ENCODE peak calls at places on chromosomes 7 and 10, in eight cellular contexts. F is thoracic aorta; E is astrocyte; G is body of pancreas; X is caudate nucleus; R is upper lobe of right lung; A is RWPE1; T is CD8-positive, alpha-beta T cell. J is an unnamed sample.
A peak's percentile ranks its signal among the peaks of the same experiment; 100 is the strongest.

GRCh38 chr10:57338823-57339558 is 928.7 kb downstream of the IPMK start:
- DNase-seq in F (no peak), E (peak; percentile 16), G (peak; percentile 31), X (no peak), R (no peak), A (peak; percentile 28), T (no peak), J (no peak)

GRCh38 chr7:84207025-84207424 is 12.4 kb upstream of the SEMA3A start:
- DNase-seq in F (no peak), E (no peak), G (no peak), X (no peak), R (no peak), A (no peak), T (no peak), J (no peak)

GRCh38 chr10:74900297-74900696 is 73.9 kb downstream of the KAT6B start:
- DNase-seq in F (no peak), E (no peak), G (no peak), X (no peak), R (no peak), A (no peak), T (no peak), J (no peak)

GRCh38 chr7:115679976-115680375 is 350.6 kb downstream of the TFEC start:
- DNase-seq in F (no peak), E (peak; percentile 25), G (peak; percentile 52), X (no peak), R (no peak), A (peak; percentile 11), T (no peak), J (no peak)

GRCh38 chr10:94358480-94358879 is 4.3 kb downstream of the NOC3L start:
- DNase-seq in F (no peak), E (peak; percentile 96), G (no peak), X (no peak), R (no peak), A (peak; percentile 81), T (no peak), J (no peak)

GRCh38 chr10:110918633-110919348 is at the start of gene BBIP1:
- DNase-seq in F (peak; percentile 98), E (peak; percentile 100), G (no peak), X (peak; percentile 36), R (no peak), A (peak; percentile 97), T (no peak), J (no peak)

GRCh38 chr7:8037151-8037550 is 68.6 kb downstream of the GLCCI1 start:
- DNase-seq in F (no peak), E (peak; percentile 9), G (no peak), X (no peak), R (no peak), A (no peak), T (no peak), J (no peak)

GRCh38 chr7:68406480-68406879 is 1191.8 kb upstream of the AUTS2 start:
- DNase-seq in F (no peak), E (no peak), G (no peak), X (no peak), R (no peak), A (no peak), T (no peak), J (no peak)

GRCh38 chr7:127239814-127240213 is 12.9 kb downstream of the GRM8 start:
- DNase-seq in F (no peak), E (no peak), G (no peak), X (no peak), R (no peak), A (no peak), T (no peak), J (no peak)

GRCh38 chr10:132249824-132250375 is 57.9 kb downstream of the STK32C start:
- DNase-seq in F (no peak), E (no peak), G (no peak), X (no peak), R (no peak), A (no peak), T (no peak), J (no peak)

GRCh38 chr7:42471573-42472174 is 234.7 kb upstream of the GLI3 start:
- DNase-seq in F (no peak), E (no peak), G (no peak), X (no peak), R (no peak), A (peak; percentile 20), T (no peak), J (no peak)

GRCh38 chr10:121926669-121927360 is 1.0 kb downstream of the ATE1 start:
- DNase-seq in F (no peak), E (peak; percentile 14), G (no peak), X (no peak), R (no peak), A (peak; percentile 14), T (no peak), J (no peak)

GRCh38 chr7:81492240-81492639 is 277.6 kb downstream of the HGF start:
- DNase-seq in F (no peak), E (no peak), G (no peak), X (no peak), R (no peak), A (no peak), T (no peak), J (no peak)

GRCh38 chr7:44678096-44678467 is 70.6 kb upstream of the ZMIZ2 start:
- DNase-seq in F (no peak), E (peak; percentile 55), G (no peak), X (no peak), R (no peak), A (peak; percentile 22), T (no peak), J (no peak)

GRCh38 chr10:86300399-86300925 is 66.1 kb downstream of the GRID1 start:
- DNase-seq in F (no peak), E (no peak), G (no peak), X (no peak), R (peak; percentile 35), A (no peak), T (no peak), J (no peak)

GRCh38 chr7:7236041-7236440 is 53.7 kb downstream of the C1GALT1 start:
- DNase-seq in F (no peak), E (no peak), G (no peak), X (no peak), R (no peak), A (peak; percentile 9), T (no peak), J (no peak)

GRCh38 chr7:55109384-55110167 is 90.8 kb downstream of the EGFR start:
- DNase-seq in F (no peak), E (peak; percentile 65), G (no peak), X (no peak), R (no peak), A (peak; percentile 79), T (no peak), J (no peak)

GRCh38 chr7:47505317-47506007 is 76.4 kb downstream of the TNS3 start:
- DNase-seq in F (no peak), E (no peak), G (no peak), X (no peak), R (peak; percentile 64), A (no peak), T (no peak), J (no peak)

GRCh38 chr10:91432175-91432574 is 22.0 kb downstream of the HECTD2 start:
- DNase-seq in F (no peak), E (no peak), G (no peak), X (no peak), R (no peak), A (no peak), T (no peak), J (no peak)

GRCh38 chr7:156038345-156038744 is 226.1 kb upstream of the SHH start:
- DNase-seq in F (no peak), E (no peak), G (no peak), X (no peak), R (no peak), A (no peak), T (no peak), J (no peak)

GRCh38 chr7:41045556-41046123 is 657.2 kb downstream of the INHBA start:
- DNase-seq in F (no peak), E (no peak), G (peak; percentile 39), X (no peak), R (no peak), A (peak; percentile 53), T (no peak), J (no peak)

GRCh38 chr10:69885379-69886156 is 83.9 kb downstream of the COL13A1 start:
- DNase-seq in F (no peak), E (no peak), G (no peak), X (no peak), R (no peak), A (peak; percentile 36), T (no peak), J (no peak)

GRCh38 chr7:129607471-129608120 is 3.9 kb upstream of the NRF1 start:
- DNase-seq in F (no peak), E (no peak), G (peak; percentile 15), X (no peak), R (no peak), A (peak; percentile 31), T (no peak), J (no peak)

GRCh38 chr7:50679218-50680007 is 103.3 kb downstream of the GRB10 start:
- DNase-seq in F (no peak), E (peak; percentile 12), G (no peak), X (no peak), R (no peak), A (peak; percentile 53), T (no peak), J (no peak)

GRCh38 chr10:91420868-91421267 is 10.7 kb downstream of the HECTD2 start:
- DNase-seq in F (no peak), E (peak; percentile 52), G (no peak), X (no peak), R (no peak), A (peak; percentile 76), T (no peak), J (no peak)

GRCh38 chr10:4514445-4515108 is 311.4 kb upstream of the AKR1E2 start:
- DNase-seq in F (no peak), E (no peak), G (peak; percentile 74), X (no peak), R (peak; percentile 72), A (no peak), T (no peak), J (peak; percentile 80)

GRCh38 chr7:4216016-4216415 is 466.1 kb upstream of the FOXK1 start:
- DNase-seq in F (no peak), E (no peak), G (no peak), X (no peak), R (no peak), A (peak; percentile 16), T (no peak), J (no peak)

GRCh38 chr10:119686465-119687191 is 35.4 kb downstream of the BAG3 start:
- DNase-seq in F (peak; percentile 36), E (peak; percentile 93), G (peak; percentile 76), X (peak; percentile 34), R (peak; percentile 90), A (peak; percentile 78), T (peak; percentile 70), J (peak; percentile 86)
- H3K27ac ChIP-seq in F (no peak overlapping the region), E (peak overlapping the region; percentile 85), G (peak overlapping the region; percentile 41), X (peak overlapping the region; percentile 84), R (peak overlapping the region; percentile 25), A (peak overlapping the region; percentile 74), T (no peak overlapping the region), J (no peak overlapping the region)

GRCh38 chr7:1498370-1499305 is 5.6 kb downstream of the INTS1 start:
- DNase-seq in F (no peak), E (no peak), G (no peak), X (no peak), R (no peak), A (no peak), T (no peak), J (no peak)
- H3K27ac ChIP-seq in F (no peak overlapping the region), E (no peak overlapping the region), G (no peak overlapping the region), X (no peak overlapping the region), R (no peak overlapping the region), A (no peak overlapping the region), T (no peak overlapping the region), J (no peak overlapping the region)

GRCh38 chr10:24483701-24484100 is 240.0 kb downstream of the ARHGAP21 start:
- DNase-seq in F (no peak), E (peak; percentile 51), G (peak; percentile 72), X (no peak), R (peak; percentile 77), A (peak; percentile 97), T (no peak), J (no peak)
- H3K27ac ChIP-seq in F (no peak overlapping the region), E (no peak overlapping the region), G (peak overlapping the region; percentile 72), X (peak overlapping the region; percentile 8), R (no peak overlapping the region), A (peak overlapping the region; percentile 94), T (no peak overlapping the region), J (no peak overlapping the region)

GRCh38 chr7:140239653-140239935 is 62.8 kb upstream of the KDM7A start:
- DNase-seq in F (no peak), E (no peak), G (no peak), X (no peak), R (no peak), A (no peak), T (no peak), J (no peak)
- H3K27ac ChIP-seq in F (no peak overlapping the region), E (no peak overlapping the region), G (no peak overlapping the region), X (no peak overlapping the region), R (no peak overlapping the region), A (no peak overlapping the region), T (no peak overlapping the region), J (no peak overlapping the region)